ENCODE peak calls at places on chromosomes 1 and 21, in eight cellular contexts. One of them, this sample, is unnamed.

GRCh38 chr1:228243093-228243492 is 35.2 kb downstream of the OBSCN start:
- DNase-seq in prostate gland: no peak
- DNase-seq in fibroblast of pulmonary artery: no peak
- DNase-seq in psoas muscle: no peak
- DNase-seq in AG09309: no peak
- DNase-seq in GM06990: no peak
- DNase-seq in AG04450: no peak
- DNase-seq in sigmoid colon: no peak
- DNase-seq in this sample: no peak

GRCh38 chr1:9621032-9621431 is 30.5 kb upstream of the PIK3CD start:
- DNase-seq in prostate gland: no peak
- DNase-seq in psoas muscle: no peak
- DNase-seq in GM06990: no peak
- DNase-seq in AG09309: no peak
- DNase-seq in sigmoid colon: no peak
- DNase-seq in fibroblast of pulmonary artery: no peak
- DNase-seq in AG04450: no peak
- DNase-seq in this sample: no peak

GRCh38 chr1:215043405-215043804 is 39.1 kb upstream of the KCNK2 start:
- DNase-seq in AG09309: no peak
- DNase-seq in psoas muscle: no peak
- DNase-seq in AG04450: no peak
- DNase-seq in fibroblast of pulmonary artery: no peak
- DNase-seq in sigmoid colon: no peak
- DNase-seq in prostate gland: no peak
- DNase-seq in GM06990: no peak
- DNase-seq in this sample: no peak

GRCh38 chr1:88530246-88530645 is 153.8 kb upstream of the PKN2 start:
- DNase-seq in AG09309: no peak
- DNase-seq in sigmoid colon: no peak
- DNase-seq in GM06990: no peak
- DNase-seq in psoas muscle: no peak
- DNase-seq in AG04450: no peak
- DNase-seq in fibroblast of pulmonary artery: no peak
- DNase-seq in prostate gland: no peak
- DNase-seq in this sample: no peak

GRCh38 chr1:246550402-246550801 is 15.7 kb downstream of the TFB2M start:
- DNase-seq in fibroblast of pulmonary artery: no peak
- DNase-seq in psoas muscle: no peak
- DNase-seq in sigmoid colon: no peak
- DNase-seq in AG04450: no peak
- DNase-seq in prostate gland: no peak
- DNase-seq in AG09309: no peak
- DNase-seq in GM06990: no peak
- DNase-seq in this sample: no peak

GRCh38 chr1:204730826-204731459 is 45.4 kb upstream of the LRRN2 start:
- DNase-seq in fibroblast of pulmonary artery: no peak
- DNase-seq in prostate gland: no peak
- DNase-seq in AG04450: no peak
- DNase-seq in GM06990: no peak
- DNase-seq in psoas muscle: no peak
- DNase-seq in sigmoid colon: no peak
- DNase-seq in AG09309: no peak
- DNase-seq in this sample: no peak

GRCh38 chr1:161258439-161259386 is at the start of gene PCP4L1:
- DNase-seq in AG04450: no peak
- DNase-seq in fibroblast of pulmonary artery: peak; percentile 58
- DNase-seq in AG09309: no peak
- DNase-seq in sigmoid colon: peak; percentile 84
- DNase-seq in psoas muscle: peak; percentile 46
- DNase-seq in GM06990: peak; percentile 71
- DNase-seq in prostate gland: peak; percentile 77
- DNase-seq in this sample: peak; percentile 78

GRCh38 chr1:10490271-10490970 is 15.7 kb downstream of the PEX14 start:
- DNase-seq in prostate gland: no peak
- DNase-seq in AG04450: no peak
- DNase-seq in fibroblast of pulmonary artery: no peak
- DNase-seq in psoas muscle: no peak
- DNase-seq in sigmoid colon: no peak
- DNase-seq in AG09309: no peak
- DNase-seq in GM06990: no peak
- DNase-seq in this sample: no peak

GRCh38 chr1:211761400-211761799 is 69.2 kb downstream of the LPGAT1 start:
- DNase-seq in AG09309: no peak
- DNase-seq in prostate gland: no peak
- DNase-seq in psoas muscle: no peak
- DNase-seq in sigmoid colon: no peak
- DNase-seq in AG04450: no peak
- DNase-seq in GM06990: no peak
- DNase-seq in fibroblast of pulmonary artery: no peak
- DNase-seq in this sample: no peak

GRCh38 chr1:58573705-58574591 is 3.1 kb downstream of the TACSTD2 start:
- DNase-seq in sigmoid colon: no peak
- DNase-seq in AG04450: no peak
- DNase-seq in psoas muscle: no peak
- DNase-seq in GM06990: peak; percentile 74
- DNase-seq in prostate gland: no peak
- DNase-seq in fibroblast of pulmonary artery: no peak
- DNase-seq in AG09309: no peak
- DNase-seq in this sample: no peak

GRCh38 chr1:59767119-59767518 is 47.6 kb upstream of the HOOK1 start:
- DNase-seq in sigmoid colon: no peak
- DNase-seq in prostate gland: no peak
- DNase-seq in psoas muscle: no peak
- DNase-seq in AG09309: no peak
- DNase-seq in GM06990: no peak
- DNase-seq in fibroblast of pulmonary artery: peak; percentile 75
- DNase-seq in AG04450: no peak
- DNase-seq in this sample: no peak
- TF ChIP-seq CTCF in sigmoid colon: no peak
- TF ChIP-seq CTCF in prostate gland: no peak
- TF ChIP-seq CTCF in psoas muscle: no peak
- TF ChIP-seq CTCF in AG09309: no peak
- TF ChIP-seq CTCF in GM06990: no peak
- TF ChIP-seq CTCF in fibroblast of pulmonary artery: no peak
- TF ChIP-seq CTCF in AG04450: no peak
- TF ChIP-seq CTCF in this sample: no peak

GRCh38 chr1:223129229-223129851 is 13.7 kb downstream of the TLR5 start:
- DNase-seq in fibroblast of pulmonary artery: peak; percentile 54
- DNase-seq in AG04450: no peak
- DNase-seq in GM06990: peak; percentile 59
- DNase-seq in AG09309: no peak
- DNase-seq in sigmoid colon: peak; percentile 87
- DNase-seq in prostate gland: peak; percentile 33
- DNase-seq in psoas muscle: peak; percentile 87
- DNase-seq in this sample: peak; percentile 60
- H3K4me3 ChIP-seq in fibroblast of pulmonary artery: peak overlapping the region; percentile 35
- H3K4me3 ChIP-seq in AG04450: peak overlapping the region; percentile 46
- H3K4me3 ChIP-seq in GM06990: no peak overlapping the region
- H3K4me3 ChIP-seq in AG09309: peak overlapping the region; percentile 42
- H3K4me3 ChIP-seq in sigmoid colon: peak overlapping the region; percentile 8
- H3K4me3 ChIP-seq in prostate gland: no peak overlapping the region
- H3K4me3 ChIP-seq in psoas muscle: peak overlapping the region; percentile 26
- H3K4me3 ChIP-seq in this sample: peak overlapping the region; percentile 55

GRCh38 chr1:193036337-193037047 is 22.7 kb downstream of the UCHL5 start:
- DNase-seq in AG04450: no peak
- DNase-seq in GM06990: no peak
- DNase-seq in sigmoid colon: no peak
- DNase-seq in psoas muscle: no peak
- DNase-seq in fibroblast of pulmonary artery: no peak
- DNase-seq in AG09309: no peak
- DNase-seq in prostate gland: no peak
- DNase-seq in this sample: no peak

GRCh38 chr1:193033610-193034009 is 25.6 kb downstream of the UCHL5 start:
- DNase-seq in psoas muscle: no peak
- DNase-seq in prostate gland: no peak
- DNase-seq in AG04450: no peak
- DNase-seq in AG09309: no peak
- DNase-seq in GM06990: no peak
- DNase-seq in sigmoid colon: no peak
- DNase-seq in fibroblast of pulmonary artery: no peak
- DNase-seq in this sample: no peak

GRCh38 chr1:193031431-193031830 is 27.7 kb downstream of the UCHL5 start:
- DNase-seq in AG09309: no peak
- DNase-seq in fibroblast of pulmonary artery: peak; percentile 56
- DNase-seq in psoas muscle: no peak
- DNase-seq in AG04450: no peak
- DNase-seq in prostate gland: no peak
- DNase-seq in sigmoid colon: no peak
- DNase-seq in GM06990: no peak
- DNase-seq in this sample: peak; percentile 56
- TF ChIP-seq CTCF in AG09309: peak; percentile 17
- TF ChIP-seq CTCF in fibroblast of pulmonary artery: peak; percentile 43
- TF ChIP-seq CTCF in psoas muscle: no peak
- TF ChIP-seq CTCF in AG04450: peak; percentile 40
- TF ChIP-seq CTCF in prostate gland: peak; percentile 7
- TF ChIP-seq CTCF in sigmoid colon: no peak
- TF ChIP-seq CTCF in GM06990: peak; percentile 32
- TF ChIP-seq CTCF in this sample: peak; percentile 43

GRCh38 chr1:208239518-208240381 is 4.4 kb downstream of the PLXNA2 start:
- DNase-seq in psoas muscle: no peak
- DNase-seq in AG09309: no peak
- DNase-seq in fibroblast of pulmonary artery: no peak
- DNase-seq in GM06990: no peak
- DNase-seq in sigmoid colon: peak; percentile 10
- DNase-seq in AG04450: no peak
- DNase-seq in prostate gland: no peak
- DNase-seq in this sample: no peak
- H3K4me3 ChIP-seq in psoas muscle: peak overlapping the region; percentile 84
- H3K4me3 ChIP-seq in AG09309: no peak overlapping the region
- H3K4me3 ChIP-seq in fibroblast of pulmonary artery: no peak overlapping the region
- H3K4me3 ChIP-seq in GM06990: no peak overlapping the region
- H3K4me3 ChIP-seq in sigmoid colon: no peak overlapping the region
- H3K4me3 ChIP-seq in AG04450: no peak overlapping the region
- H3K4me3 ChIP-seq in prostate gland: no peak overlapping the region
- H3K4me3 ChIP-seq in this sample: no peak overlapping the region

GRCh38 chr21:41510500-41510899 is 2.5 kb upstream of the TMPRSS2 start:
- DNase-seq in GM06990: no peak
- DNase-seq in prostate gland: no peak
- DNase-seq in AG04450: no peak
- DNase-seq in sigmoid colon: no peak
- DNase-seq in AG09309: no peak
- DNase-seq in fibroblast of pulmonary artery: no peak
- DNase-seq in psoas muscle: no peak
- DNase-seq in this sample: no peak

GRCh38 chr21:41508415-41509205 is 652 bp upstream of the TMPRSS2 start:
- DNase-seq in GM06990: no peak
- DNase-seq in AG09309: no peak
- DNase-seq in prostate gland: no peak
- DNase-seq in sigmoid colon: no peak
- DNase-seq in psoas muscle: no peak
- DNase-seq in AG04450: no peak
- DNase-seq in fibroblast of pulmonary artery: no peak
- DNase-seq in this sample: no peak

GRCh38 chr21:41507521-41508414 is at the start of gene TMPRSS2:
- DNase-seq in GM06990: no peak
- DNase-seq in psoas muscle: no peak
- DNase-seq in AG04450: no peak
- DNase-seq in sigmoid colon: no peak
- DNase-seq in AG09309: no peak
- DNase-seq in fibroblast of pulmonary artery: no peak
- DNase-seq in prostate gland: peak; percentile 83
- DNase-seq in this sample: no peak

GRCh38 chr21:41509733-41510132 is 1.8 kb upstream of the TMPRSS2 start:
- DNase-seq in sigmoid colon: no peak
- DNase-seq in AG04450: no peak
- DNase-seq in fibroblast of pulmonary artery: no peak
- DNase-seq in AG09309: no peak
- DNase-seq in GM06990: no peak
- DNase-seq in psoas muscle: no peak
- DNase-seq in prostate gland: no peak
- DNase-seq in this sample: no peak

DNA sequence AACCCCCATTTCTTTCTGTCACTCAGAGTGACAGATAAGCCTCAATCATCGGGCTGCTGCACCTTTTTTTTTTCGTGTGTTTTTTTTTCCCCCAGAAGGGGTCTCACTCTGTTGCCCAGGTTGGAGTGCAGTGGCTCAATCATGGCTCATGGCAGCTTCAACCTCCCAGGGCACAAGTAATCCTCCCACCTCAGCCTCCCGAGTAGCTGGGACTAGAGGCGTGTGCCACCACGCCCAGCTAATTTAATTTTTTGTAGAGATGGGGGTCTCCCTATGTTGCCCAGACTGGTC is 1.2 kb upstream of the TMPRSS2 start:
- DNase-seq in sigmoid colon: no peak
- DNase-seq in prostate gland: no peak
- DNase-seq in AG04450: no peak
- DNase-seq in GM06990: no peak
- DNase-seq in AG09309: no peak
- DNase-seq in psoas muscle: no peak
- DNase-seq in fibroblast of pulmonary artery: no peak
- DNase-seq in this sample: no peak
- TF ChIP-seq CTCF in sigmoid colon: no peak
- TF ChIP-seq CTCF in prostate gland: no peak
- TF ChIP-seq CTCF in AG04450: no peak
- TF ChIP-seq CTCF in GM06990: no peak
- TF ChIP-seq CTCF in AG09309: no peak
- TF ChIP-seq CTCF in psoas muscle: no peak
- TF ChIP-seq CTCF in fibroblast of pulmonary artery: no peak
- TF ChIP-seq CTCF in this sample: no peak

DNA sequence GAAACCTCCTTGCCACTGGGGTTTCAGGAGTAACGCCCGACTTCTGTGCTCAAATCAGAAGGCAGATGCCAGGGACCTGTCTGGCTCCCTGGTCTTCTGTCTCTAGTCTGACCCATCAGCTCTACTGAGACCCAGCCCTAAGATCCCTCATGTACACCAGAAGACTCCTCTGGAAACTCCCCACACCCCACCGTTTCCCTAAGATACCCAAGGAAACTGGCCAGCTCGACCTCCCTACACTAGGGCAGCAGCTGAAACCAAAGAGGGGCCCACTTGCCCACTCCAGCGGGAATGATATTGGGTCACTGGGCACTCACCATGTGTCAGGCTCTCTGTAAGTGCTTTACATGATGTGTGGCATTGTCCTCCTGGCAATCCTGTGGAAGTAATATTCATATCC is 469 bp upstream of the S100A16 start:
- DNase-seq in psoas muscle: no peak
- DNase-seq in AG09309: no peak
- DNase-seq in fibroblast of pulmonary artery: no peak
- DNase-seq in AG04450: no peak
- DNase-seq in sigmoid colon: no peak
- DNase-seq in GM06990: no peak
- DNase-seq in prostate gland: no peak
- DNase-seq in this sample: no peak
- H3K4me3 ChIP-seq in psoas muscle: peak overlapping the region; percentile 65
- H3K4me3 ChIP-seq in AG09309: peak overlapping the region; percentile 69
- H3K4me3 ChIP-seq in fibroblast of pulmonary artery: peak overlapping the region; percentile 90
- H3K4me3 ChIP-seq in AG04450: peak overlapping the region; percentile 83
- H3K4me3 ChIP-seq in sigmoid colon: peak overlapping the region; percentile 66
- H3K4me3 ChIP-seq in GM06990: no peak overlapping the region
- H3K4me3 ChIP-seq in prostate gland: no peak overlapping the region
- H3K4me3 ChIP-seq in this sample: no peak overlapping the region

This sample was measured in choroid plexus epithelial cell.